ENCODE peak calls at places on chromosomes 12 and 14, in five cellular contexts. One of them, this sample, is unnamed. For H3K4me1 and H3K27me3, the result is how much of the 10 kb centered on the place peaks cover.

GRCh38 chr14:36553650-36554260 is 28.7 kb downstream of the NKX2-8 start:
- DNase-seq in adrenal gland: peak
- DNase-seq in heart right ventricle: no peak
- DNase-seq in GM23248: peak
- DNase-seq in right cardiac atrium: no peak
- DNase-seq in this sample: peak

GRCh38 chr14:37668646-37669045 is 73.2 kb downstream of the TTC6 start:
- DNase-seq in GM23248: peak
- DNase-seq in heart right ventricle: no peak
- DNase-seq in adrenal gland: no peak
- DNase-seq in right cardiac atrium: no peak
- DNase-seq in this sample: no peak

GRCh38 chr12:86257173-86257572 is 982 bp upstream of the MGAT4C start:
- DNase-seq in GM23248: no peak
- DNase-seq in heart right ventricle: no peak
- DNase-seq in right cardiac atrium: no peak
- DNase-seq in adrenal gland: no peak
- DNase-seq in this sample: no peak

GRCh38 chr14:23146980-23147379 is 27.9 kb upstream of the CEBPE start:
- DNase-seq in heart right ventricle: no peak
- DNase-seq in right cardiac atrium: no peak
- DNase-seq in GM23248: no peak
- DNase-seq in adrenal gland: no peak
- DNase-seq in this sample: no peak

GRCh38 chr12:579450-580110 is 83.7 kb downstream of the NINJ2 start:
- DNase-seq in right cardiac atrium: no peak
- DNase-seq in heart right ventricle: no peak
- DNase-seq in adrenal gland: no peak
- DNase-seq in GM23248: no peak
- DNase-seq in this sample: no peak

GRCh38 chr12:10283028-10283427 is 24.6 kb upstream of the KLRD1 start:
- DNase-seq in heart right ventricle: no peak
- DNase-seq in GM23248: peak
- DNase-seq in adrenal gland: no peak
- DNase-seq in right cardiac atrium: no peak
- DNase-seq in this sample: no peak

GRCh38 chr14:64685364-64686130 is 18.7 kb upstream of the PLEKHG3 start:
- DNase-seq in adrenal gland: no peak
- DNase-seq in GM23248: no peak
- DNase-seq in right cardiac atrium: no peak
- DNase-seq in heart right ventricle: no peak
- DNase-seq in this sample: no peak

GRCh38 chr12:73225941-73226340 is 953.8 kb downstream of the TRHDE start:
- DNase-seq in right cardiac atrium: no peak
- DNase-seq in heart right ventricle: no peak
- DNase-seq in GM23248: no peak
- DNase-seq in adrenal gland: no peak
- DNase-seq in this sample: no peak

GRCh38 chr14:41891624-41892023 is 284.9 kb downstream of the LRFN5 start:
- DNase-seq in right cardiac atrium: no peak
- DNase-seq in heart right ventricle: no peak
- DNase-seq in adrenal gland: no peak
- DNase-seq in GM23248: no peak
- DNase-seq in this sample: no peak

DNA sequence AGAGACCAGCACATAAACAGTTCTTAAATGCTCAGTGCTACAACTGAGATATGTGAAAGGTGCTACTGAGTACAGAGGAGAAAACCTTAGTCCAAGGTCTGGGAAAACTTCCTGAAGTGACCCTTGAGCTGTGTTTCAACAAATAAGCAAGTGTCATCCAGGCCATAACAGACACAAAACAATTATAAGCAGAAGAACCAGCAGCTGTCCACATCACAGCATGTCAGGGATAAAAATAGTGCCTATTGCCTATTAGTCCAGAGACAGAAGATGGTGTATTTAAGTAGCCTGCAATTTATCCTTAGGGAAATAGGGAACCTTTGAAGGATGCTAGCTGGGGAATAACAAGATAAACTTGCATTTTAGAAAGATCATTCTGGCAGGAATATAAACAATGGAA is 237.8 kb downstream of the SPTSSA start:
- DNase-seq in adrenal gland: no peak
- DNase-seq in heart right ventricle: no peak
- DNase-seq in right cardiac atrium: no peak
- DNase-seq in GM23248: no peak
- DNase-seq in this sample: no peak
- H3K4me1 ChIP-seq in adrenal gland: under half
- H3K4me1 ChIP-seq in heart right ventricle: under half
- H3K4me1 ChIP-seq in right cardiac atrium: under half
- H3K4me1 ChIP-seq in GM23248: under half
- H3K4me1 ChIP-seq in this sample: under half

GRCh38 chr12:45986646-45987338 is 3.6 kb downstream of the SCAF11 start:
- DNase-seq in heart right ventricle: no peak
- DNase-seq in right cardiac atrium: no peak
- DNase-seq in adrenal gland: no peak
- DNase-seq in GM23248: peak
- DNase-seq in this sample: no peak

GRCh38 chr12:45989277-45989856 is 1.0 kb downstream of the SCAF11 start:
- DNase-seq in GM23248: peak
- DNase-seq in right cardiac atrium: no peak
- DNase-seq in heart right ventricle: no peak
- DNase-seq in adrenal gland: no peak
- DNase-seq in this sample: no peak

GRCh38 chr12:45989857-45990467 is 412 bp downstream of the SCAF11 start:
- DNase-seq in adrenal gland: peak
- DNase-seq in heart right ventricle: peak
- DNase-seq in right cardiac atrium: peak
- DNase-seq in GM23248: peak
- DNase-seq in this sample: no peak

GRCh38 chr12:45987339-45987726 is 3.0 kb downstream of the SCAF11 start:
- DNase-seq in right cardiac atrium: no peak
- DNase-seq in adrenal gland: no peak
- DNase-seq in GM23248: no peak
- DNase-seq in heart right ventricle: no peak
- DNase-seq in this sample: no peak

GRCh38 chr12:45988259-45988658 is 2.1 kb downstream of the SCAF11 start:
- DNase-seq in right cardiac atrium: no peak
- DNase-seq in GM23248: peak
- DNase-seq in heart right ventricle: no peak
- DNase-seq in adrenal gland: no peak
- DNase-seq in this sample: no peak
- H3K27ac ChIP-seq in right cardiac atrium: no peak
- H3K27ac ChIP-seq in GM23248: peak
- H3K27ac ChIP-seq in heart right ventricle: peak
- H3K27ac ChIP-seq in adrenal gland: peak
- H3K27ac ChIP-seq in this sample: no peak

GRCh38 chr12:92404259-92404894 is 258.7 kb upstream of the BTG1 start:
- DNase-seq in adrenal gland: no peak
- DNase-seq in GM23248: no peak
- DNase-seq in heart right ventricle: no peak
- DNase-seq in right cardiac atrium: no peak
- DNase-seq in this sample: no peak
- H3K27me3 ChIP-seq in adrenal gland: under half
- H3K27me3 ChIP-seq in GM23248: under half
- H3K27me3 ChIP-seq in heart right ventricle: under half
- H3K27me3 ChIP-seq in right cardiac atrium: under half
- H3K27me3 ChIP-seq in this sample: under half

GRCh38 chr14:61662001-61662400 is 33.3 kb upstream of the HIF1A start:
- DNase-seq in right cardiac atrium: no peak
- DNase-seq in heart right ventricle: no peak
- DNase-seq in adrenal gland: no peak
- DNase-seq in GM23248: peak
- DNase-seq in this sample: no peak

GRCh38 chr14:61659582-61659981 is 35.7 kb upstream of the HIF1A start:
- DNase-seq in heart right ventricle: no peak
- DNase-seq in right cardiac atrium: no peak
- DNase-seq in GM23248: peak
- DNase-seq in adrenal gland: no peak
- DNase-seq in this sample: no peak

GRCh38 chr14:61662437-61663311 is 32.6 kb upstream of the HIF1A start:
- DNase-seq in heart right ventricle: no peak
- DNase-seq in GM23248: peak
- DNase-seq in adrenal gland: peak
- DNase-seq in right cardiac atrium: no peak
- DNase-seq in this sample: no peak

GRCh38 chr14:61663312-61663974 is 31.9 kb upstream of the HIF1A start:
- DNase-seq in heart right ventricle: no peak
- DNase-seq in right cardiac atrium: no peak
- DNase-seq in adrenal gland: no peak
- DNase-seq in GM23248: no peak
- DNase-seq in this sample: no peak

GRCh38 chr14:61661471-61661988 is 33.8 kb upstream of the HIF1A start:
- DNase-seq in adrenal gland: no peak
- DNase-seq in GM23248: peak
- DNase-seq in heart right ventricle: no peak
- DNase-seq in right cardiac atrium: no peak
- DNase-seq in this sample: no peak
- H3K4me1 ChIP-seq in adrenal gland: under half
- H3K4me1 ChIP-seq in GM23248: under half
- H3K4me1 ChIP-seq in heart right ventricle: under half
- H3K4me1 ChIP-seq in right cardiac atrium: under half
- H3K4me1 ChIP-seq in this sample: under half

GRCh38 chr14:92035890-92036289 is 4.0 kb downstream of the TRIP11 start:
- DNase-seq in adrenal gland: no peak
- DNase-seq in heart right ventricle: no peak
- DNase-seq in GM23248: no peak
- DNase-seq in right cardiac atrium: no peak
- DNase-seq in this sample: no peak

GRCh38 chr14:92039073-92039719 is 663 bp downstream of the TRIP11 start:
- DNase-seq in adrenal gland: peak
- DNase-seq in right cardiac atrium: no peak
- DNase-seq in heart right ventricle: no peak
- DNase-seq in GM23248: peak
- DNase-seq in this sample: peak

GRCh38 chr14:92039720-92040430 is at the start of gene TRIP11:
- DNase-seq in adrenal gland: peak
- DNase-seq in right cardiac atrium: peak
- DNase-seq in GM23248: peak
- DNase-seq in heart right ventricle: peak
- DNase-seq in this sample: peak

GRCh38 chr14:92040431-92041040 is 677 bp upstream of the TRIP11 start:
- DNase-seq in heart right ventricle: peak
- DNase-seq in adrenal gland: peak
- DNase-seq in right cardiac atrium: no peak
- DNase-seq in GM23248: peak
- DNase-seq in this sample: no peak

GRCh38 chr14:92037989-92038388 is 1.9 kb downstream of the TRIP11 start:
- DNase-seq in heart right ventricle: no peak
- DNase-seq in right cardiac atrium: no peak
- DNase-seq in adrenal gland: no peak
- DNase-seq in GM23248: peak
- DNase-seq in this sample: no peak
- H3K27ac ChIP-seq in heart right ventricle: no peak
- H3K27ac ChIP-seq in right cardiac atrium: no peak
- H3K27ac ChIP-seq in adrenal gland: no peak
- H3K27ac ChIP-seq in GM23248: no peak
- H3K27ac ChIP-seq in this sample: no peak